ENCODE peak calls at places on chromosomes 3 and 15, in nine cellular contexts. L, W, E, A, X, R, O, U and C are unnamed samples.
A peak's percentile ranks its signal among the peaks of the same experiment; 100 is the strongest.

GRCh38 chr3:125431912-125432587 is 56.9 kb upstream of the ZNF148 start:
- DNase-seq in U (no peak), O (no peak), R (no peak), L (no peak), X (no peak), W (no peak), A (no peak), E (no peak), C (no peak)

GRCh38 chr3:59782664-59783063 is 732.8 kb upstream of the CFAP20DC start:
- DNase-seq in R (no peak), L (no peak), O (peak; percentile 42), U (no peak), X (no peak), W (no peak), A (no peak), E (no peak), C (no peak)

GRCh38 chr3:165549665-165550064 is 287.6 kb downstream of the BCHE start:
- DNase-seq in W (no peak), A (no peak), X (no peak), U (peak; percentile 3), E (no peak), L (no peak), O (no peak), R (no peak), C (peak; percentile 4)

GRCh38 chr3:171950373-171950772 is 89.0 kb upstream of the FNDC3B start:
- DNase-seq in R (no peak), E (peak; percentile 49), U (no peak), O (no peak), A (no peak), W (no peak), X (no peak), L (peak; percentile 13), C (no peak)

GRCh38 chr15:101049282-101049681 is 130.1 kb downstream of the LRRK1 start:
- DNase-seq in W (no peak), A (no peak), X (no peak), E (no peak), L (no peak), O (no peak), U (no peak), R (no peak), C (no peak)

GRCh38 chr15:48582472-48583235 is 62.9 kb downstream of the FBN1 start:
- DNase-seq in O (peak; percentile 97), W (no peak), X (no peak), A (no peak), L (no peak), R (peak; percentile 95), E (peak; percentile 22), U (peak; percentile 13), C (no peak)

GRCh38 chr3:136332776-136333175 is 82.6 kb downstream of the PCCB start:
- DNase-seq in L (no peak), A (no peak), U (no peak), W (no peak), E (no peak), R (no peak), O (peak; percentile 66), X (no peak), C (no peak)

GRCh38 chr3:59127071-59127470 is 77.2 kb upstream of the CFAP20DC start:
- DNase-seq in W (no peak), L (no peak), X (no peak), E (no peak), U (no peak), O (peak; percentile 65), A (no peak), R (peak; percentile 65), C (no peak)

GRCh38 chr3:112894258-112894657 is 47.6 kb upstream of the CD200R1L start:
- DNase-seq in O (peak; percentile 18), E (no peak), L (no peak), X (no peak), R (no peak), W (no peak), U (no peak), A (no peak), C (no peak)

GRCh38 chr3:102827386-102827785 is 392.6 kb downstream of the ZPLD1 start:
- DNase-seq in R (no peak), L (no peak), W (no peak), X (no peak), A (no peak), U (no peak), E (no peak), O (no peak), C (no peak)

GRCh38 chr3:196585044-196585757 is 16.7 kb downstream of the FBXO45 start:
- DNase-seq in E (no peak), L (no peak), R (no peak), A (no peak), O (no peak), U (no peak), X (no peak), W (no peak), C (no peak)

GRCh38 chr3:148309390-148310035 is 388.2 kb upstream of the AGTR1 start:
- DNase-seq in A (no peak), E (peak; percentile 63), U (peak; percentile 46), L (peak; percentile 77), O (peak; percentile 38), W (peak; percentile 17), R (no peak), X (no peak), C (no peak)

GRCh38 chr3:50602675-50603191 is 8.8 kb downstream of the CISH start:
- DNase-seq in X (no peak), W (no peak), R (no peak), A (no peak), E (no peak), L (no peak), U (peak; percentile 76), O (no peak), C (no peak)

GRCh38 chr3:168671091-168671490 is 575.4 kb upstream of the GOLIM4 start:
- DNase-seq in A (no peak), W (no peak), O (no peak), R (no peak), L (peak; percentile 22), X (peak; percentile 32), U (no peak), E (no peak), C (no peak)

GRCh38 chr3:187382609-187383151 is 14.5 kb downstream of the RTP4 start:
- DNase-seq in X (no peak), E (peak; percentile 27), O (peak; percentile 45), U (no peak), A (no peak), W (no peak), R (no peak), L (no peak), C (no peak)

GRCh38 chr3:43874290-43874689 is 183.6 kb downstream of the ABHD5 start:
- DNase-seq in X (no peak), R (no peak), E (no peak), W (no peak), U (no peak), L (no peak), O (no peak), A (no peak), C (no peak)

GRCh38 chr15:89016549-89017041 is 71.7 kb upstream of the ABHD2 start:
- DNase-seq in U (no peak), O (no peak), R (no peak), A (no peak), L (no peak), X (no peak), W (no peak), E (peak; percentile 44), C (no peak)

GRCh38 chr3:178421069-178421468 is 115.2 kb upstream of the KCNMB2 start:
- DNase-seq in L (no peak), X (peak; percentile 95), O (no peak), A (no peak), E (peak; percentile 38), U (no peak), W (no peak), R (no peak), C (no peak)

GRCh38 chr3:154090116-154090420 is 31.1 kb upstream of the ARHGEF26 start:
- DNase-seq in O (no peak), W (no peak), X (no peak), U (no peak), L (peak; percentile 35), E (no peak), R (no peak), A (no peak), C (no peak)

GRCh38 chr15:74307827-74308642 is 59.4 kb downstream of the CYP11A1 start:
- DNase-seq in X (peak; percentile 79), U (peak; percentile 69), A (no peak), O (peak; percentile 64), W (peak; percentile 81), R (no peak), L (peak; percentile 65), E (peak; percentile 89), C (peak; percentile 70)

GRCh38 chr3:43895573-43895972 is 204.8 kb downstream of the ABHD5 start:
- DNase-seq in E (no peak), R (no peak), X (peak; percentile 40), W (peak; percentile 18), L (no peak), U (no peak), A (no peak), O (no peak), C (no peak)

GRCh38 chr15:93245616-93246122 is 156.7 kb upstream of the RGMA start:
- DNase-seq in U (no peak), L (no peak), E (peak; percentile 49), W (no peak), R (no peak), O (no peak), A (no peak), X (no peak), C (no peak)

GRCh38 chr3:188827078-188827477 is 344.7 kb upstream of the TPRG1 start:
- DNase-seq in A (no peak), W (no peak), E (no peak), R (no peak), X (no peak), O (no peak), U (no peak), L (no peak), C (no peak)

GRCh38 chr15:56600380-56600779 is 132.9 kb downstream of the ZNF280D start:
- DNase-seq in E (no peak), R (no peak), O (no peak), L (no peak), X (no peak), W (no peak), U (no peak), A (no peak), C (no peak)

GRCh38 chr3:127427666-127428065 is 139.8 kb upstream of the PRR20G start:
- DNase-seq in X (no peak), A (no peak), O (no peak), U (no peak), E (no peak), R (no peak), L (no peak), W (no peak), C (no peak)

GRCh38 chr15:67082007-67082536 is 16.7 kb downstream of the SMAD3 start:
- DNase-seq in W (no peak), U (peak; percentile 83), O (peak; percentile 69), A (no peak), L (peak; percentile 53), E (no peak), X (no peak), R (no peak), C (no peak)

GRCh38 chr3:151236316-151236715 is 33.3 kb upstream of the GPR171 start:
- DNase-seq in E (no peak), X (no peak), U (no peak), W (no peak), A (no peak), O (peak; percentile 35), R (no peak), L (no peak), C (no peak)